ENCODE peak calls at places on chromosomes 11 and 22, in eight cellular contexts. One of them, this sample, is unnamed.
A peak's percentile ranks its signal among the peaks of the same experiment; 100 is the strongest.

GRCh38 chr22:27642104-27642800 is 159.3 kb downstream of the MN1 start:
- DNase-seq in sigmoid colon: no peak
- DNase-seq in suprapubic skin: no peak
- DNase-seq in AG04450: no peak
- DNase-seq in lower lobe of right lung: no peak
- DNase-seq in naive thymus-derived CD4-positive, alpha-beta T cell: no peak
- DNase-seq in K562: no peak
- DNase-seq in WERI-Rb-1: no peak
- DNase-seq in this sample: no peak

GRCh38 chr11:60771879-60772525 is 13.1 kb upstream of the MS4A10 start:
- DNase-seq in AG04450: no peak
- DNase-seq in suprapubic skin: no peak
- DNase-seq in K562: no peak
- DNase-seq in WERI-Rb-1: no peak
- DNase-seq in sigmoid colon: no peak
- DNase-seq in naive thymus-derived CD4-positive, alpha-beta T cell: no peak
- DNase-seq in lower lobe of right lung: peak; percentile 21
- DNase-seq in this sample: no peak

GRCh38 chr11:129871914-129872313 is 23.5 kb downstream of the NFRKB start:
- DNase-seq in K562: no peak
- DNase-seq in naive thymus-derived CD4-positive, alpha-beta T cell: no peak
- DNase-seq in WERI-Rb-1: no peak
- DNase-seq in AG04450: no peak
- DNase-seq in lower lobe of right lung: no peak
- DNase-seq in sigmoid colon: no peak
- DNase-seq in suprapubic skin: no peak
- DNase-seq in this sample: no peak

GRCh38 chr11:18329196-18329870 is 7.0 kb downstream of the GTF2H1 start:
- DNase-seq in lower lobe of right lung: no peak
- DNase-seq in AG04450: no peak
- DNase-seq in K562: peak; percentile 68
- DNase-seq in suprapubic skin: no peak
- DNase-seq in WERI-Rb-1: no peak
- DNase-seq in sigmoid colon: no peak
- DNase-seq in naive thymus-derived CD4-positive, alpha-beta T cell: no peak
- DNase-seq in this sample: no peak

GRCh38 chr11:6626971-6627761 is 7.9 kb upstream of the TPP1 start:
- DNase-seq in AG04450: no peak
- DNase-seq in naive thymus-derived CD4-positive, alpha-beta T cell: no peak
- DNase-seq in sigmoid colon: no peak
- DNase-seq in suprapubic skin: no peak
- DNase-seq in lower lobe of right lung: no peak
- DNase-seq in K562: no peak
- DNase-seq in WERI-Rb-1: no peak
- DNase-seq in this sample: no peak

GRCh38 chr11:79147731-79148130 is 293.1 kb downstream of the TENM4 start:
- DNase-seq in K562: no peak
- DNase-seq in suprapubic skin: no peak
- DNase-seq in AG04450: no peak
- DNase-seq in naive thymus-derived CD4-positive, alpha-beta T cell: no peak
- DNase-seq in lower lobe of right lung: no peak
- DNase-seq in WERI-Rb-1: no peak
- DNase-seq in sigmoid colon: no peak
- DNase-seq in this sample: no peak

GRCh38 chr11:57055780-57056179 is 67.1 kb downstream of the OR5AK2 start:
- DNase-seq in AG04450: no peak
- DNase-seq in lower lobe of right lung: no peak
- DNase-seq in K562: no peak
- DNase-seq in suprapubic skin: no peak
- DNase-seq in sigmoid colon: no peak
- DNase-seq in naive thymus-derived CD4-positive, alpha-beta T cell: no peak
- DNase-seq in WERI-Rb-1: no peak
- DNase-seq in this sample: no peak

GRCh38 chr11:72409458-72409857 is 24.9 kb downstream of the CLPB start:
- DNase-seq in sigmoid colon: peak; percentile 17
- DNase-seq in WERI-Rb-1: no peak
- DNase-seq in naive thymus-derived CD4-positive, alpha-beta T cell: no peak
- DNase-seq in K562: no peak
- DNase-seq in AG04450: no peak
- DNase-seq in suprapubic skin: peak; percentile 44
- DNase-seq in lower lobe of right lung: no peak
- DNase-seq in this sample: peak; percentile 54

GRCh38 chr11:34316347-34317037 is 41.3 kb downstream of the ABTB2 start:
- DNase-seq in sigmoid colon: no peak
- DNase-seq in WERI-Rb-1: no peak
- DNase-seq in naive thymus-derived CD4-positive, alpha-beta T cell: no peak
- DNase-seq in AG04450: no peak
- DNase-seq in K562: no peak
- DNase-seq in lower lobe of right lung: no peak
- DNase-seq in suprapubic skin: no peak
- DNase-seq in this sample: no peak

GRCh38 chr22:46977656-46978343 is 215.3 kb downstream of the TBC1D22A start:
- DNase-seq in suprapubic skin: no peak
- DNase-seq in lower lobe of right lung: no peak
- DNase-seq in naive thymus-derived CD4-positive, alpha-beta T cell: no peak
- DNase-seq in K562: no peak
- DNase-seq in sigmoid colon: peak; percentile 33
- DNase-seq in AG04450: no peak
- DNase-seq in WERI-Rb-1: no peak
- DNase-seq in this sample: no peak

GRCh38 chr11:125165111-125165663 is 636 bp downstream of the PKNOX2 start:
- DNase-seq in K562: no peak
- DNase-seq in suprapubic skin: no peak
- DNase-seq in AG04450: no peak
- DNase-seq in WERI-Rb-1: no peak
- DNase-seq in lower lobe of right lung: no peak
- DNase-seq in sigmoid colon: peak; percentile 75
- DNase-seq in naive thymus-derived CD4-positive, alpha-beta T cell: peak; percentile 15
- DNase-seq in this sample: no peak

GRCh38 chr11:10518123-10518522 is 22.9 kb downstream of the RNF141 start:
- DNase-seq in lower lobe of right lung: no peak
- DNase-seq in K562: no peak
- DNase-seq in suprapubic skin: no peak
- DNase-seq in naive thymus-derived CD4-positive, alpha-beta T cell: no peak
- DNase-seq in WERI-Rb-1: no peak
- DNase-seq in AG04450: no peak
- DNase-seq in sigmoid colon: no peak
- DNase-seq in this sample: no peak

GRCh38 chr22:30015229-30015797 is 65.0 kb upstream of the HORMAD2 start:
- DNase-seq in naive thymus-derived CD4-positive, alpha-beta T cell: no peak
- DNase-seq in K562: no peak
- DNase-seq in WERI-Rb-1: no peak
- DNase-seq in sigmoid colon: no peak
- DNase-seq in suprapubic skin: no peak
- DNase-seq in lower lobe of right lung: no peak
- DNase-seq in AG04450: no peak
- DNase-seq in this sample: no peak

DNA sequence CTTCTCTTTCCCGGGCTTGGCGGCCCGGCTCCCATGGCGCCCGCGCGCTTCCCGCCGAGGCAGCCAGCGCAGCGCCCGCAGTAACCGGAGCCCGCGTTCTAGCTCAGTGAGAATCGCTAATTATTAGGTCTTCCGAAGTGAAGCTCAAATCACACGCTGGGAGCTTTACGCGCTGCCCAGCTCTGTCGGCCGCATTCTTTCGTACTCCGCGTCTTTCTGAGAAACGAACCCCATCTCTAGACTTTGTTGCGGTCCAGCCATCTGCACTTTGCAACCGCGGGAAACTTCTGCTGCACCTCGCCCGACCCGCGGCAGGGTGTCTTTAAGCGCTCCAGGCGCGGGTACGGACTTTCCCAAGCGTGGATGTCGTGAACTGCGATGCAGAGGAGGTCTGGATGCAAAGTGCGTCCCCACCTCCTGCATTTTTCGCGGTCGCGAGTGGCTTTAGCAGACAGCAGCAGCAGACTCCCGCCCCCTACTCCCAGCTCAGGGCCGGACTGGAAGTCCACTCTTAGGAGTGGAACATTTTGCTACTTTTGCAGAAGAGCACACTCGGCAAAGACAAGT is 6.0 kb upstream of the PAX6 start:
- DNase-seq in suprapubic skin: no peak
- DNase-seq in naive thymus-derived CD4-positive, alpha-beta T cell: no peak
- DNase-seq in sigmoid colon: peak; percentile 52
- DNase-seq in lower lobe of right lung: no peak
- DNase-seq in K562: no peak
- DNase-seq in AG04450: no peak
- DNase-seq in WERI-Rb-1: no peak
- DNase-seq in this sample: no peak
- H3K4me3 ChIP-seq in suprapubic skin: peak overlapping the region; percentile 45
- H3K4me3 ChIP-seq in naive thymus-derived CD4-positive, alpha-beta T cell: peak overlapping the region; percentile 24
- H3K4me3 ChIP-seq in sigmoid colon: peak overlapping the region; percentile 19
- H3K4me3 ChIP-seq in lower lobe of right lung: peak overlapping the region; percentile 20
- H3K4me3 ChIP-seq in K562: peak overlapping the region; percentile 34
- H3K4me3 ChIP-seq in AG04450: no peak overlapping the region
- H3K4me3 ChIP-seq in WERI-Rb-1: no peak overlapping the region
- H3K4me3 ChIP-seq in this sample: peak overlapping the region; percentile 46

GRCh38 chr11:77127969-77128691 is at the start of gene MYO7A:
- DNase-seq in suprapubic skin: no peak
- DNase-seq in lower lobe of right lung: no peak
- DNase-seq in naive thymus-derived CD4-positive, alpha-beta T cell: no peak
- DNase-seq in AG04450: no peak
- DNase-seq in WERI-Rb-1: peak; percentile 96
- DNase-seq in K562: peak; percentile 58
- DNase-seq in sigmoid colon: no peak
- DNase-seq in this sample: peak; percentile 84

GRCh38 chr11:77129841-77130756 is 2.1 kb downstream of the MYO7A start:
- DNase-seq in WERI-Rb-1: no peak
- DNase-seq in sigmoid colon: no peak
- DNase-seq in AG04450: no peak
- DNase-seq in lower lobe of right lung: no peak
- DNase-seq in naive thymus-derived CD4-positive, alpha-beta T cell: no peak
- DNase-seq in suprapubic skin: no peak
- DNase-seq in K562: no peak
- DNase-seq in this sample: no peak

GRCh38 chr11:77127674-77127968 is 425 bp upstream of the MYO7A start:
- DNase-seq in K562: no peak
- DNase-seq in sigmoid colon: no peak
- DNase-seq in AG04450: no peak
- DNase-seq in WERI-Rb-1: no peak
- DNase-seq in lower lobe of right lung: no peak
- DNase-seq in naive thymus-derived CD4-positive, alpha-beta T cell: no peak
- DNase-seq in suprapubic skin: no peak
- DNase-seq in this sample: no peak

GRCh38 chr11:77130763-77131513 is 2.9 kb downstream of the MYO7A start:
- DNase-seq in K562: no peak
- DNase-seq in lower lobe of right lung: no peak
- DNase-seq in suprapubic skin: no peak
- DNase-seq in AG04450: no peak
- DNase-seq in sigmoid colon: no peak
- DNase-seq in naive thymus-derived CD4-positive, alpha-beta T cell: no peak
- DNase-seq in WERI-Rb-1: no peak
- DNase-seq in this sample: no peak

DNA sequence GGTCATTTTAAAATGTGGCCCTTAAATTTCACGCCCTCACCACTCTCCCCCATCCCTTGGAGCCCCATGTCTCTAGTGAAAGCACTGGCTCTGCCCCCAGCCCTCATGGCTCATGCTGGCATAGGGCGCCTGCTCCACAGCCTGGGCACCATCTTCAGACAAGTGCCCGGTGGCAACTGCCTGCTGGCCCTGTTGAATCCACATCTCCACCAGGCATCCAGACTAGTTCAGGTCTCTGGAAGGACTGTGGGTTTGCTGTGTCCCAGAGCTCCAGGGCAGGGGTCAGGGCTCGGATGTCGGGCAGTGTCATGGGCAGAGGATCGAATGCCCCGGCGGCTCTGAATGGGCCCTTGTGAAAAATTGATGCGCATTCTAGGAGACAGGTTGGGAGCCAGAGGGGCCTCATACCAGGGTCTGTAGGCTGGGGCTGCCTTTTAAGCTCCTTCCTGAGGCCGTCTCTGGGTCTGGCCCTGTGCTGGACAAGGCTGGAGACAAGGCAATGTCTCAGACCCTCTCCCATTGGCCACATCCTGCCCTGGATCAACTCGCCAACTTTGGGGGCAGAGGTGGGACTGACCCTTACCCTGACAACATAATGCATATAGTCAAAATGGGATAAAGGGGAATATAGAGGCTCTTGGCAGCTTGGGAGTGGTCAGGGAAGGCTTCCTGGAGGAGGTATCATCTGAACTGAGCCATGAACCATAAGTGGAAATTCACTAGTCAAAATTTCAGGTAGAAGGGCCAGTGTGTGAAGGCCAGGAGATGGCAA is 1.2 kb downstream of the MYO7A start:
- DNase-seq in AG04450: no peak
- DNase-seq in lower lobe of right lung: no peak
- DNase-seq in naive thymus-derived CD4-positive, alpha-beta T cell: no peak
- DNase-seq in sigmoid colon: no peak
- DNase-seq in WERI-Rb-1: no peak
- DNase-seq in K562: no peak
- DNase-seq in suprapubic skin: no peak
- DNase-seq in this sample: no peak
- H3K27ac ChIP-seq in AG04450: no peak overlapping the region
- H3K27ac ChIP-seq in lower lobe of right lung: no peak overlapping the region
- H3K27ac ChIP-seq in naive thymus-derived CD4-positive, alpha-beta T cell: no peak overlapping the region
- H3K27ac ChIP-seq in sigmoid colon: no peak overlapping the region
- H3K27ac ChIP-seq in WERI-Rb-1: no peak overlapping the region
- H3K27ac ChIP-seq in K562: no peak overlapping the region
- H3K27ac ChIP-seq in suprapubic skin: no peak overlapping the region
- H3K27ac ChIP-seq in this sample: no peak overlapping the region

DNA sequence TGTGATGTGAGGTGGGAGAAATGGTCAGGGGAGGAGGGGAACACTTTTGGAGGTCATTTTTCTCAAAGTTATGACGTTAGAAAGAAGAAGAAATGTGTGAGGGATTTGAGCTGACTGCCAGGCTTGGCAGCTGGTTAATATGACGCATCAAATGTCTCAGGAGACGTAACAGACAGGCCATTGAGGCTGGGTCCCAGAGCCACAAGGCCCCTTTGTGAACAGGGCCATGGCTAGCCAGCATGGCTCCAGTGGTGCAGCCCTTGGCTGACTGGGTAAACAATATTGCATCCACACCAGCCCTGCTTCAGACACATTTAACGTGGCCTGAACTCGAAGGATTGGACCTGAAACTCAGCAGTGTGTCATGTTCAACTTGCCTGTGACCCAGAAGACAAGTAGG is 34.3 kb downstream of the AMOTL1 start:
- DNase-seq in lower lobe of right lung: no peak
- DNase-seq in suprapubic skin: no peak
- DNase-seq in K562: no peak
- DNase-seq in WERI-Rb-1: no peak
- DNase-seq in AG04450: no peak
- DNase-seq in sigmoid colon: no peak
- DNase-seq in naive thymus-derived CD4-positive, alpha-beta T cell: no peak
- DNase-seq in this sample: no peak
- H3K4me3 ChIP-seq in lower lobe of right lung: no peak overlapping the region
- H3K4me3 ChIP-seq in suprapubic skin: no peak overlapping the region
- H3K4me3 ChIP-seq in K562: no peak overlapping the region
- H3K4me3 ChIP-seq in WERI-Rb-1: no peak overlapping the region
- H3K4me3 ChIP-seq in AG04450: no peak overlapping the region
- H3K4me3 ChIP-seq in sigmoid colon: no peak overlapping the region
- H3K4me3 ChIP-seq in naive thymus-derived CD4-positive, alpha-beta T cell: no peak overlapping the region
- H3K4me3 ChIP-seq in this sample: no peak overlapping the region

DNA sequence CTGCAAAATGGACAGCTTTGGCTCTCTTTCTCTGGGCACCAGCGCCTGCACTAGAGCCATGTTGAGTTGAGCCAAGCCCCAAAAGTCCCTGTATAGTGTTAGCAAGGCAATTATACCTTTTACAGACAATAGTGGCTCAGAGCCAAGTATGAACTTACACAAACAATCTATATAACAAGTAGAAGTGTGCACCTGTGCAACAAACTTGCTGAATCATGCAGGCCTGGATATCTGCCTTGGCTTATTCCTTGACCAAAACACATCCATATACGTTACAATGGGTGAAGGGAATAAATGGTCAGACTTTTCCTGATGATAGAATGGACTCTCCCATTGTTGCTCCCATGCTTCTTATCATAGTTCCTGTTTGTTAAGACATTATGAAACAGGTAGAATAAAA is 3.8 kb upstream of the OR52I2 start:
- DNase-seq in naive thymus-derived CD4-positive, alpha-beta T cell: no peak
- DNase-seq in lower lobe of right lung: no peak
- DNase-seq in suprapubic skin: no peak
- DNase-seq in AG04450: no peak
- DNase-seq in sigmoid colon: no peak
- DNase-seq in K562: no peak
- DNase-seq in WERI-Rb-1: no peak
- DNase-seq in this sample: no peak
- H3K27ac ChIP-seq in naive thymus-derived CD4-positive, alpha-beta T cell: no peak overlapping the region
- H3K27ac ChIP-seq in lower lobe of right lung: no peak overlapping the region
- H3K27ac ChIP-seq in suprapubic skin: no peak overlapping the region
- H3K27ac ChIP-seq in AG04450: no peak overlapping the region
- H3K27ac ChIP-seq in sigmoid colon: no peak overlapping the region
- H3K27ac ChIP-seq in K562: no peak overlapping the region
- H3K27ac ChIP-seq in WERI-Rb-1: no peak overlapping the region
- H3K27ac ChIP-seq in this sample: no peak overlapping the region